ENCODE peak calls at places on chromosomes 6 and 20, in nine cellular contexts. One of them, this sample, is unnamed.

GRCh38 chr6:18820725-18821124 is 433.6 kb downstream of the RNF144B start:
- DNase-seq in adrenal gland: no peak
- DNase-seq in breast epithelium: no peak
- DNase-seq in IMR-90: no peak
- DNase-seq in HepG2: no peak
- DNase-seq in heart left ventricle: no peak
- DNase-seq in body of pancreas: no peak
- DNase-seq in ovary: no peak
- DNase-seq in GM12892: no peak
- DNase-seq in this sample: no peak

GRCh38 chr6:138577151-138577915 is 78.0 kb upstream of the NHSL1 start:
- DNase-seq in IMR-90: no peak
- DNase-seq in breast epithelium: no peak
- DNase-seq in adrenal gland: no peak
- DNase-seq in body of pancreas: no peak
- DNase-seq in HepG2: no peak
- DNase-seq in heart left ventricle: peak; percentile 39
- DNase-seq in GM12892: no peak
- DNase-seq in ovary: no peak
- DNase-seq in this sample: no peak

GRCh38 chr20:24165336-24166126 is 177.0 kb upstream of the GGTLC1 start:
- DNase-seq in body of pancreas: no peak
- DNase-seq in heart left ventricle: no peak
- DNase-seq in adrenal gland: no peak
- DNase-seq in ovary: no peak
- DNase-seq in HepG2: no peak
- DNase-seq in GM12892: no peak
- DNase-seq in IMR-90: no peak
- DNase-seq in breast epithelium: no peak
- DNase-seq in this sample: no peak

GRCh38 chr20:1934578-1935573 is 39.7 kb downstream of the SIRPA start:
- DNase-seq in ovary: peak; percentile 60
- DNase-seq in adrenal gland: peak; percentile 88
- DNase-seq in breast epithelium: no peak
- DNase-seq in HepG2: no peak
- DNase-seq in body of pancreas: peak; percentile 60
- DNase-seq in IMR-90: peak; percentile 78
- DNase-seq in GM12892: no peak
- DNase-seq in heart left ventricle: peak; percentile 80
- DNase-seq in this sample: no peak

GRCh38 chr6:683742-684440 is 9.0 kb downstream of the EXOC2 start:
- DNase-seq in body of pancreas: no peak
- DNase-seq in adrenal gland: no peak
- DNase-seq in breast epithelium: no peak
- DNase-seq in GM12892: no peak
- DNase-seq in IMR-90: peak; percentile 88
- DNase-seq in HepG2: no peak
- DNase-seq in ovary: no peak
- DNase-seq in heart left ventricle: no peak
- DNase-seq in this sample: no peak

GRCh38 chr6:44868335-44868668 is 459.8 kb upstream of the RUNX2 start:
- DNase-seq in heart left ventricle: no peak
- DNase-seq in breast epithelium: no peak
- DNase-seq in ovary: no peak
- DNase-seq in GM12892: no peak
- DNase-seq in adrenal gland: no peak
- DNase-seq in body of pancreas: no peak
- DNase-seq in IMR-90: no peak
- DNase-seq in HepG2: no peak
- DNase-seq in this sample: no peak

GRCh38 chr6:126153661-126154060 is 167.3 kb downstream of the TRMT11 start:
- DNase-seq in IMR-90: peak; percentile 72
- DNase-seq in body of pancreas: no peak
- DNase-seq in HepG2: no peak
- DNase-seq in GM12892: no peak
- DNase-seq in breast epithelium: no peak
- DNase-seq in ovary: no peak
- DNase-seq in adrenal gland: no peak
- DNase-seq in heart left ventricle: no peak
- DNase-seq in this sample: no peak

GRCh38 chr6:119160911-119161310 is 82.4 kb upstream of the FAM184A start:
- DNase-seq in ovary: no peak
- DNase-seq in IMR-90: no peak
- DNase-seq in adrenal gland: peak; percentile 62
- DNase-seq in breast epithelium: no peak
- DNase-seq in HepG2: no peak
- DNase-seq in body of pancreas: no peak
- DNase-seq in GM12892: no peak
- DNase-seq in heart left ventricle: no peak
- DNase-seq in this sample: no peak

GRCh38 chr6:34158876-34159275 is 13.0 kb upstream of the GRM4 start:
- DNase-seq in IMR-90: no peak
- DNase-seq in breast epithelium: no peak
- DNase-seq in adrenal gland: no peak
- DNase-seq in heart left ventricle: no peak
- DNase-seq in body of pancreas: no peak
- DNase-seq in GM12892: no peak
- DNase-seq in ovary: no peak
- DNase-seq in HepG2: no peak
- DNase-seq in this sample: no peak

GRCh38 chr6:34157236-34157830 is 11.4 kb upstream of the GRM4 start:
- DNase-seq in adrenal gland: no peak
- DNase-seq in GM12892: no peak
- DNase-seq in IMR-90: no peak
- DNase-seq in ovary: no peak
- DNase-seq in breast epithelium: no peak
- DNase-seq in body of pancreas: no peak
- DNase-seq in heart left ventricle: no peak
- DNase-seq in HepG2: no peak
- DNase-seq in this sample: no peak

GRCh38 chr6:34159844-34160243 is 14.0 kb upstream of the GRM4 start:
- DNase-seq in HepG2: no peak
- DNase-seq in breast epithelium: no peak
- DNase-seq in adrenal gland: no peak
- DNase-seq in heart left ventricle: no peak
- DNase-seq in GM12892: no peak
- DNase-seq in body of pancreas: no peak
- DNase-seq in ovary: no peak
- DNase-seq in IMR-90: no peak
- DNase-seq in this sample: no peak

GRCh38 chr6:34157851-34158250 is 12.0 kb upstream of the GRM4 start:
- DNase-seq in GM12892: peak; percentile 1
- DNase-seq in HepG2: no peak
- DNase-seq in IMR-90: no peak
- DNase-seq in heart left ventricle: no peak
- DNase-seq in adrenal gland: no peak
- DNase-seq in breast epithelium: no peak
- DNase-seq in ovary: no peak
- DNase-seq in body of pancreas: no peak
- DNase-seq in this sample: no peak

GRCh38 chr6:34161857-34162515 is 16.1 kb upstream of the GRM4 start:
- DNase-seq in HepG2: no peak
- DNase-seq in ovary: no peak
- DNase-seq in adrenal gland: no peak
- DNase-seq in breast epithelium: no peak
- DNase-seq in IMR-90: no peak
- DNase-seq in GM12892: no peak
- DNase-seq in body of pancreas: no peak
- DNase-seq in heart left ventricle: no peak
- DNase-seq in this sample: no peak
- TF ChIP-seq POLR2A in HepG2: no peak
- TF ChIP-seq POLR2A in ovary: no peak
- TF ChIP-seq POLR2A in adrenal gland: no peak
- TF ChIP-seq POLR2A in breast epithelium: no peak
- TF ChIP-seq POLR2A in IMR-90: no peak
- TF ChIP-seq POLR2A in GM12892: no peak
- TF ChIP-seq POLR2A in body of pancreas: no peak
- TF ChIP-seq POLR2A in heart left ventricle: no peak
- TF ChIP-seq POLR2A in this sample: no peak

GRCh38 chr6:42979523-42980177 is 669 bp upstream of the PEX6 start:
- DNase-seq in GM12892: no peak
- DNase-seq in IMR-90: peak; percentile 45
- DNase-seq in HepG2: no peak
- DNase-seq in breast epithelium: no peak
- DNase-seq in body of pancreas: no peak
- DNase-seq in ovary: no peak
- DNase-seq in heart left ventricle: no peak
- DNase-seq in adrenal gland: peak; percentile 44
- DNase-seq in this sample: no peak

GRCh38 chr6:42978487-42978792 is 541 bp downstream of the PEX6 start:
- DNase-seq in HepG2: no peak
- DNase-seq in IMR-90: no peak
- DNase-seq in ovary: no peak
- DNase-seq in adrenal gland: peak; percentile 83
- DNase-seq in body of pancreas: peak; percentile 40
- DNase-seq in heart left ventricle: peak; percentile 43
- DNase-seq in GM12892: peak; percentile 37
- DNase-seq in breast epithelium: no peak
- DNase-seq in this sample: no peak

GRCh38 chr6:42981866-42982265 is 2.5 kb upstream of the PPP2R5D start:
- DNase-seq in GM12892: no peak
- DNase-seq in body of pancreas: no peak
- DNase-seq in IMR-90: no peak
- DNase-seq in ovary: no peak
- DNase-seq in HepG2: no peak
- DNase-seq in heart left ventricle: no peak
- DNase-seq in breast epithelium: no peak
- DNase-seq in adrenal gland: no peak
- DNase-seq in this sample: no peak

GRCh38 chr6:42974919-42975505 is 4.0 kb downstream of the PEX6 start:
- DNase-seq in IMR-90: no peak
- DNase-seq in adrenal gland: no peak
- DNase-seq in heart left ventricle: no peak
- DNase-seq in body of pancreas: no peak
- DNase-seq in GM12892: no peak
- DNase-seq in ovary: no peak
- DNase-seq in HepG2: no peak
- DNase-seq in breast epithelium: no peak
- DNase-seq in this sample: no peak

GRCh38 chr6:42978793-42979522 is at the start of gene PEX6:
- DNase-seq in body of pancreas: peak; percentile 86
- DNase-seq in IMR-90: peak; percentile 80
- DNase-seq in breast epithelium: peak; percentile 63
- DNase-seq in ovary: peak; percentile 86
- DNase-seq in HepG2: peak; percentile 90
- DNase-seq in heart left ventricle: peak; percentile 94
- DNase-seq in GM12892: peak; percentile 96
- DNase-seq in adrenal gland: peak; percentile 87
- DNase-seq in this sample: peak; percentile 89
- TF ChIP-seq POLR2A in body of pancreas: peak; percentile 90
- TF ChIP-seq POLR2A in IMR-90: peak; percentile 83
- TF ChIP-seq POLR2A in breast epithelium: no peak
- TF ChIP-seq POLR2A in ovary: peak; percentile 60
- TF ChIP-seq POLR2A in HepG2: peak; percentile 96
- TF ChIP-seq POLR2A in heart left ventricle: no peak
- TF ChIP-seq POLR2A in GM12892: peak; percentile 97
- TF ChIP-seq POLR2A in adrenal gland: peak; percentile 55
- TF ChIP-seq POLR2A in this sample: no peak

GRCh38 chr20:3782597-3782996 is 1.3 kb upstream of the SPEF1 start:
- DNase-seq in body of pancreas: no peak
- DNase-seq in GM12892: no peak
- DNase-seq in breast epithelium: no peak
- DNase-seq in HepG2: no peak
- DNase-seq in heart left ventricle: no peak
- DNase-seq in IMR-90: no peak
- DNase-seq in adrenal gland: no peak
- DNase-seq in ovary: no peak
- DNase-seq in this sample: no peak

GRCh38 chr20:3784226-3784853 is 2.2 kb downstream of the CENPB start:
- DNase-seq in GM12892: no peak
- DNase-seq in HepG2: no peak
- DNase-seq in adrenal gland: peak; percentile 30
- DNase-seq in IMR-90: no peak
- DNase-seq in ovary: no peak
- DNase-seq in heart left ventricle: no peak
- DNase-seq in breast epithelium: no peak
- DNase-seq in body of pancreas: no peak
- DNase-seq in this sample: no peak

GRCh38 chr20:3784863-3785239 is 1.7 kb downstream of the CENPB start:
- DNase-seq in heart left ventricle: no peak
- DNase-seq in breast epithelium: no peak
- DNase-seq in body of pancreas: no peak
- DNase-seq in GM12892: no peak
- DNase-seq in HepG2: no peak
- DNase-seq in adrenal gland: no peak
- DNase-seq in IMR-90: no peak
- DNase-seq in ovary: no peak
- DNase-seq in this sample: no peak

GRCh38 chr20:3783068-3783489 is 1.8 kb upstream of the SPEF1 start:
- DNase-seq in HepG2: no peak
- DNase-seq in IMR-90: no peak
- DNase-seq in ovary: no peak
- DNase-seq in breast epithelium: peak; percentile 43
- DNase-seq in heart left ventricle: no peak
- DNase-seq in GM12892: no peak
- DNase-seq in body of pancreas: no peak
- DNase-seq in adrenal gland: no peak
- DNase-seq in this sample: peak; percentile 46

GRCh38 chr20:3783516-3784225 is 2.4 kb upstream of the SPEF1 start:
- DNase-seq in heart left ventricle: no peak
- DNase-seq in breast epithelium: no peak
- DNase-seq in IMR-90: no peak
- DNase-seq in GM12892: no peak
- DNase-seq in body of pancreas: no peak
- DNase-seq in ovary: no peak
- DNase-seq in adrenal gland: no peak
- DNase-seq in HepG2: no peak
- DNase-seq in this sample: no peak
- TF ChIP-seq POLR2A in heart left ventricle: no peak
- TF ChIP-seq POLR2A in breast epithelium: no peak
- TF ChIP-seq POLR2A in IMR-90: no peak
- TF ChIP-seq POLR2A in GM12892: no peak
- TF ChIP-seq POLR2A in body of pancreas: no peak
- TF ChIP-seq POLR2A in ovary: no peak
- TF ChIP-seq POLR2A in adrenal gland: no peak
- TF ChIP-seq POLR2A in HepG2: peak; percentile 34
- TF ChIP-seq POLR2A in this sample: no peak

GRCh38 chr6:28861339-28861738 is 62.4 kb downstream of the TRIM27 start:
- DNase-seq in HepG2: no peak
- DNase-seq in heart left ventricle: no peak
- DNase-seq in GM12892: no peak
- DNase-seq in adrenal gland: no peak
- DNase-seq in IMR-90: no peak
- DNase-seq in ovary: no peak
- DNase-seq in body of pancreas: no peak
- DNase-seq in breast epithelium: no peak
- DNase-seq in this sample: no peak

GRCh38 chr6:28866342-28867077 is 57.3 kb downstream of the TRIM27 start:
- DNase-seq in HepG2: peak; percentile 85
- DNase-seq in ovary: peak; percentile 53
- DNase-seq in IMR-90: peak; percentile 29
- DNase-seq in heart left ventricle: peak; percentile 73
- DNase-seq in adrenal gland: peak; percentile 29
- DNase-seq in GM12892: no peak
- DNase-seq in breast epithelium: peak; percentile 39
- DNase-seq in body of pancreas: peak; percentile 82
- DNase-seq in this sample: peak; percentile 82

GRCh38 chr6:28864321-28864923 is 59.4 kb downstream of the TRIM27 start:
- DNase-seq in heart left ventricle: no peak
- DNase-seq in ovary: peak; percentile 60
- DNase-seq in adrenal gland: no peak
- DNase-seq in body of pancreas: no peak
- DNase-seq in GM12892: no peak
- DNase-seq in HepG2: no peak
- DNase-seq in breast epithelium: peak; percentile 58
- DNase-seq in IMR-90: no peak
- DNase-seq in this sample: no peak

GRCh38 chr6:28862077-28862476 is 61.7 kb downstream of the TRIM27 start:
- DNase-seq in heart left ventricle: no peak
- DNase-seq in IMR-90: no peak
- DNase-seq in GM12892: no peak
- DNase-seq in adrenal gland: no peak
- DNase-seq in HepG2: no peak
- DNase-seq in body of pancreas: no peak
- DNase-seq in breast epithelium: no peak
- DNase-seq in ovary: no peak
- DNase-seq in this sample: no peak

GRCh38 chr6:28863607-28864320 is 60.0 kb downstream of the TRIM27 start:
- DNase-seq in HepG2: peak; percentile 72
- DNase-seq in ovary: peak; percentile 41
- DNase-seq in body of pancreas: peak; percentile 84
- DNase-seq in breast epithelium: peak; percentile 70
- DNase-seq in IMR-90: peak; percentile 82
- DNase-seq in adrenal gland: peak; percentile 74
- DNase-seq in GM12892: peak; percentile 24
- DNase-seq in heart left ventricle: peak; percentile 59
- DNase-seq in this sample: peak; percentile 77
- TF ChIP-seq POLR2A in HepG2: no peak
- TF ChIP-seq POLR2A in ovary: no peak
- TF ChIP-seq POLR2A in body of pancreas: no peak
- TF ChIP-seq POLR2A in breast epithelium: no peak
- TF ChIP-seq POLR2A in IMR-90: no peak
- TF ChIP-seq POLR2A in adrenal gland: no peak
- TF ChIP-seq POLR2A in GM12892: no peak
- TF ChIP-seq POLR2A in heart left ventricle: no peak
- TF ChIP-seq POLR2A in this sample: no peak

This sample was measured in stomach.